ENCODE peak calls at places on chromosome 17, in six cellular contexts. W is sigmoid colon, I is Caco-2, T is ascending aorta, X is AG09309, P is HL-60. D is an unnamed sample.

GRCh38 chr17:69147460-69147859 is 5.8 kb upstream of the ABCA6 start:
- DNase-seq in W (no peak), I (no peak), T (no peak), X (no peak), P (no peak), D (no peak)

GRCh38 chr17:27559996-27560481 is 70.9 kb upstream of the LGALS9 start:
- DNase-seq in W (peak), I (no peak), T (no peak), X (no peak), P (no peak), D (no peak)

GRCh38 chr17:21171309-21171922 is 42.5 kb downstream of the TMEM11 start:
- DNase-seq in W (no peak), I (no peak), T (no peak), X (no peak), P (no peak), D (no peak)

GRCh38 chr17:29753845-29754439 is 131.2 kb upstream of the CORO6 start:
- DNase-seq in W (no peak), I (no peak), T (no peak), X (no peak), P (no peak), D (no peak)

GRCh38 chr17:57121308-57122042 is 36.4 kb downstream of the AKAP1 start:
- DNase-seq in W (no peak), I (peak), T (no peak), X (no peak), P (no peak), D (no peak)

GRCh38 chr17:66549731-66550207 is 247.4 kb downstream of the PRKCA start:
- DNase-seq in W (no peak), I (no peak), T (no peak), X (peak), P (no peak), D (no peak)

GRCh38 chr17:45227631-45228120 is 6.0 kb downstream of the FMNL1 start:
- DNase-seq in W (no peak), I (no peak), T (no peak), X (no peak), P (no peak), D (no peak)

GRCh38 chr17:82242977-82243647 is 14.3 kb downstream of the SLC16A3 start:
- DNase-seq in W (peak), I (no peak), T (no peak), X (peak), P (no peak), D (no peak)

GRCh38 chr17:38444151-38444550 is 15.9 kb downstream of the ARHGAP23 start:
- DNase-seq in W (peak), I (peak), T (no peak), X (no peak), P (no peak), D (peak)

GRCh38 chr17:77834170-77835115 is 124.1 kb upstream of the TNRC6C start:
- DNase-seq in W (peak), I (peak), T (peak), X (peak), P (peak), D (peak)

GRCh38 chr17:38910325-38910724 is 15.1 kb upstream of the LASP1NB start:
- DNase-seq in W (peak), I (no peak), T (no peak), X (no peak), P (no peak), D (no peak)

GRCh38 chr17:29214215-29215146 is 32.2 kb upstream of the CRYBA1 start:
- DNase-seq in W (no peak), I (no peak), T (no peak), X (no peak), P (peak), D (no peak)

GRCh38 chr17:44217738-44218343 is 1.6 kb downstream of the UBTF start:
- DNase-seq in W (no peak), I (no peak), T (no peak), X (no peak), P (no peak), D (no peak)

GRCh38 chr17:74408262-74408661 is 23.6 kb upstream of the GPRC5C start:
- DNase-seq in W (no peak), I (peak), T (no peak), X (no peak), P (no peak), D (no peak)

GRCh38 chr17:68326681-68327080 is 35.4 kb downstream of the ARSG start:
- DNase-seq in W (no peak), I (no peak), T (no peak), X (no peak), P (no peak), D (no peak)

GRCh38 chr17:71444011-71444574 is 676.7 kb upstream of the SOX9 start:
- DNase-seq in W (no peak), I (no peak), T (no peak), X (no peak), P (no peak), D (no peak)

GRCh38 chr17:19304209-19304608 is 58.3 kb downstream of the B9D1 start:
- DNase-seq in W (peak), I (no peak), T (peak), X (no peak), P (peak), D (no peak)

GRCh38 chr17:71494045-71494444 is 626.8 kb upstream of the SOX9 start:
- DNase-seq in W (no peak), I (no peak), T (no peak), X (peak), P (no peak), D (no peak)

GRCh38 chr17:42673885-42674754 is 2.7 kb downstream of the PLEKHH3 start:
- DNase-seq in W (peak), I (peak), T (no peak), X (no peak), P (no peak), D (peak)

GRCh38 chr17:3385869-3386816 is at the start of gene OR3A2:
- DNase-seq in W (no peak), I (no peak), T (no peak), X (no peak), P (no peak), D (no peak)

GRCh38 chr17:81338301-81339179 is 43.4 kb upstream of the SLC38A10 start:
- DNase-seq in W (peak), I (no peak), T (no peak), X (no peak), P (no peak), D (no peak)

GRCh38 chr17:21296097-21297025 is 11.8 kb downstream of the MAP2K3 start:
- DNase-seq in W (peak), I (no peak), T (no peak), X (no peak), P (no peak), D (no peak)

GRCh38 chr17:27529230-27529796 is 73.1 kb downstream of the KSR1 start:
- DNase-seq in W (peak), I (no peak), T (no peak), X (no peak), P (peak), D (peak)

GRCh38 chr17:226773-227580 is 45.5 kb upstream of the DOC2B start:
- DNase-seq in W (peak), I (no peak), T (no peak), X (no peak), P (no peak), D (no peak)

GRCh38 chr17:55492951-55493350 is 18.3 kb downstream of the SMIM36 start:
- DNase-seq in W (no peak), I (no peak), T (no peak), X (no peak), P (no peak), D (peak)

GRCh38 chr17:47872651-47873161 is 21.7 kb upstream of the SP6 start:
- DNase-seq in W (no peak), I (no peak), T (no peak), X (no peak), P (no peak), D (no peak)

GRCh38 chr17:72614476-72614870 is 478.0 kb downstream of the SLC39A11 start:
- DNase-seq in W (no peak), I (no peak), T (no peak), X (no peak), P (no peak), D (no peak)
- H3K4me3 ChIP-seq in W (no peak), I (no peak), T (no peak), X (no peak), P (no peak), D (no peak)

DNA sequence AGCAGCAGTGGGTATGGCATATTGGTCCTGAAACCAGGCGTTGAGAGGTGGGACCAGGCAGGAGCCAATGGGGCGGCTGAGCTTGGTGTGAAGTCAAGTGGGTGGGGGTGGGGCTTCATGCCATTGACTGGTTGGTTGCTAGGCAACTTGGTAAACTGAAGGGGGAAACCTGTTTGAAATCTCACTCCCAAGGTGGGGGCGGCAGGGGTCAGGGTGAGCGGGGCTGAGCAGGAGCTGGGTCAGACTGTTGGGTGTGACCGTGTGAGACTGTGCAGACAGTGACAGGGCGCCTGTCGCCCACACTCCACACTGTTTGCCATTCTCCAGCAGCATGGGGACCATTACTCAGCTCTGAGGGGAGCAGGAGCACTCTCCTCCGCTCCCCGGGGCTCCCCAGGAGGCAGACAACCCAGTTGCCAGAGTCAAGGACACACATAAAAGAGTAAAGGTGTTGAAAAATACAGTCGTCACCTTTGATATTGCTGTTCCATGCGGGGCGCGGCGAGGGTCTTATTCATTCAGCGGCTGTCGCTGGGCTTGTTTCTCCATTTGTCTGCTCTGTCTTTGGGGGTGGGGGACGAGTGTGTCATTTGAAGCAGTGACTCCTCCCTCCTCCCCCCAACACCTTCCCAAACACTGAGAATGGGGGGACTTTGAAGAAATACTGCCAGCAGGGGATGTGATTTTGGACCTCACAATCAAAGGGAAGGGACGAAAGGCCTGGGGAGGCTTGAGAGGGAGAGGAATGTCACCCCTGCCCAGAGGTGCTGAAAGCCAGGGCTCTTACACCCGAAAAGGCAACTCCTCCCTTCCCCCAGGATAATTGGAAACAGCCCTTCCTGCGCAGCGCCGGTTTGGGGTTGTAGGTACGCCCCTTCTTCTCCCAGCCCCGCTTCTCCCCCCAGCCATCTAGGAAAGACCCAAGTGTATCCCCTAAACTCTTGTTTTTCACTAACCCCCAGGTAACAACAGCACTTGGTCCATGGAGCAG is 1.1 kb upstream of the EFNB3 start:
- DNase-seq in W (no peak), I (peak), T (no peak), X (no peak), P (no peak), D (peak)
- H3K4me3 ChIP-seq in W (peak), I (no peak), T (no peak), X (peak), P (no peak), D (peak)

DNA sequence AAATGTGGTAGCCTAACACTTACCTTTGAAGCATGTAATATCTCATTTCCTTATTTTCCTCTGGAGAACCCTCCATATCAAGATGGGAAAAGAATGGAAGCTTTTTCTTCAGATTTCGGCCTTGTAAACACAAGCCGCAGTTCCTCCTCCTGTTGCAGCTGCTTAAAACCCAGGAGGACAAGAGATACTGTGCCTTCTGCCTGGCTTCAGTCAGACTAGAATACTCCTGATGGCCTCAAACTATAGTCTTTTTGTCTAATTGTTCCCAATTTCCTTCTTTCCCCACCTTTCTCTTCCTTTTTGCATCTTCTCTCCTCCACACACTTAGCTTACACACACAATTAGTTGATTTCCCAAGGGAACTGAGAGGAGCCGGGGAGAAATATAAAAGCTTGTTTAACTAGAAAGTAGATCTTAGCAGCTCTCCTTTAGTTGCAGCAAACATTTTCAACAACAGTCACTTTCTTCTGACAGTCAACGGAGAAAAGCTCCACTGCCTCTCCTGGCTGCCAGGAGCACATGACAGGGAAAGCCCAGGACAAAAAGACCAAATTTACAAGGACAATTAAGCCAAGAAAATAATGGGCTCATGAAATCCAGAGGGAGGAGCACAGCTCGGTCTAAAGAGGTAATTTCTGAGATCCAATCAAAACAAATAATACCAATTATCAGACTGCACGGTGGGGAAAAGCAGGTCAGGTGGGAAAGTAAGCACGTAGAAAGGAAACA is 76.4 kb upstream of the C17orf78 start:
- DNase-seq in W (no peak), I (no peak), T (no peak), X (no peak), P (no peak), D (peak)
- H3K4me3 ChIP-seq in W (no peak), I (no peak), T (peak), X (no peak), P (no peak), D (no peak)

GRCh38 chr17:40450175-40450574 is 6.9 kb downstream of the IGFBP4 start:
- DNase-seq in W (no peak), I (peak), T (no peak), X (no peak), P (no peak), D (peak)

GRCh38 chr17:40453881-40454630 is 10.8 kb downstream of the IGFBP4 start:
- DNase-seq in W (no peak), I (no peak), T (no peak), X (no peak), P (no peak), D (no peak)

GRCh38 chr17:40452921-40453378 is 9.7 kb downstream of the IGFBP4 start:
- DNase-seq in W (no peak), I (no peak), T (no peak), X (no peak), P (no peak), D (no peak)

GRCh38 chr17:40451420-40451819 is 8.2 kb downstream of the IGFBP4 start:
- DNase-seq in W (peak), I (no peak), T (peak), X (peak), P (no peak), D (no peak)

GRCh38 chr17:40452074-40452787 is 9.0 kb downstream of the IGFBP4 start:
- DNase-seq in W (no peak), I (no peak), T (no peak), X (peak), P (no peak), D (no peak)
- H3K4me3 ChIP-seq in W (peak), I (no peak), T (no peak), X (no peak), P (no peak), D (no peak)

D was measured in HAP-1.